ENCODE peak calls at places on chromosome 3, in six cellular contexts. T, Q, I, V, Y and J are unnamed samples.

GRCh38 chr3:29280675-29281264 is at the start of gene RBMS3:
- DNase-seq in Q (peak), V (peak), I (peak), T (peak), Y (peak), J (no peak)

GRCh38 chr3:109081746-109082510 is 36.0 kb downstream of the MORC1 start:
- DNase-seq in Q (peak), T (no peak), V (no peak), I (no peak), Y (peak), J (no peak)

GRCh38 chr3:197417451-197417850 is 119.0 kb upstream of the DLG1 start:
- DNase-seq in Q (no peak), I (no peak), Y (no peak), V (no peak), T (no peak), J (no peak)

GRCh38 chr3:108406661-108407206 is 103.7 kb downstream of the MYH15 start:
- DNase-seq in Y (peak), V (peak), T (peak), I (no peak), Q (peak), J (no peak)

GRCh38 chr3:117793684-117794304 is 1084.2 kb downstream of the TUSC7 start:
- DNase-seq in Q (no peak), V (no peak), T (no peak), I (no peak), Y (no peak), J (no peak)

GRCh38 chr3:159560214-159561004 is 428.2 kb upstream of the IL12A start:
- DNase-seq in I (no peak), Y (no peak), T (no peak), Q (no peak), V (no peak), J (no peak)

GRCh38 chr3:52277972-52278509 is 408 bp downstream of the WDR82 start:
- DNase-seq in Q (peak), I (peak), V (peak), Y (peak), T (peak), J (no peak)

GRCh38 chr3:11534011-11534782 is 109.5 kb downstream of the VGLL4 start:
- DNase-seq in Q (no peak), Y (no peak), I (no peak), V (no peak), T (peak), J (no peak)

GRCh38 chr3:140050977-140051957 is 116.3 kb downstream of the CLSTN2 start:
- DNase-seq in I (no peak), Q (no peak), V (no peak), Y (no peak), T (peak), J (no peak)

GRCh38 chr3:124854027-124854426 is 33.1 kb downstream of the ITGB5 start:
- DNase-seq in T (no peak), I (no peak), Q (no peak), Y (no peak), V (no peak), J (no peak)

GRCh38 chr3:14921034-14921616 is 26.3 kb upstream of the NR2C2 start:
- DNase-seq in T (peak), Q (peak), I (peak), V (peak), Y (peak), J (peak)

GRCh38 chr3:121481116-121481895 is 64.5 kb downstream of the POLQ start:
- DNase-seq in V (no peak), I (no peak), Y (no peak), Q (no peak), T (peak), J (no peak)

GRCh38 chr3:72655758-72656157 is 192.5 kb downstream of the SHQ1 start:
- DNase-seq in I (no peak), T (peak), V (no peak), Q (no peak), Y (no peak), J (no peak)

GRCh38 chr3:159635047-159635641 is 353.5 kb upstream of the IL12A start:
- DNase-seq in I (no peak), V (no peak), T (no peak), Q (no peak), Y (no peak), J (no peak)

GRCh38 chr3:28986922-28987321 is 293.9 kb upstream of the RBMS3 start:
- DNase-seq in T (no peak), Y (no peak), I (no peak), V (no peak), Q (no peak), J (no peak)

GRCh38 chr3:30628931-30629590 is 22.7 kb downstream of the TGFBR2 start:
- DNase-seq in I (no peak), Q (no peak), T (no peak), Y (no peak), V (no peak), J (no peak)

GRCh38 chr3:107458871-107459270 is 63.9 kb upstream of the BBX start:
- DNase-seq in Q (no peak), Y (no peak), I (no peak), T (peak), V (no peak), J (no peak)

GRCh38 chr3:169534439-169534838 is 129.1 kb downstream of the MECOM start:
- DNase-seq in Y (no peak), Q (no peak), T (no peak), V (no peak), I (no peak), J (no peak)

GRCh38 chr3:15382405-15382923 is 44.9 kb downstream of the METTL6 start:
- DNase-seq in V (no peak), Q (no peak), I (no peak), T (no peak), Y (no peak), J (no peak)

GRCh38 chr3:45412731-45413130 is 24.4 kb downstream of the LARS2 start:
- DNase-seq in T (no peak), Y (no peak), V (no peak), I (no peak), Q (no peak), J (no peak)

GRCh38 chr3:124607163-124607562 is 123.1 kb upstream of the UMPS start:
- DNase-seq in I (no peak), Y (no peak), T (no peak), Q (no peak), V (no peak), J (no peak)

GRCh38 chr3:48399387-48400172 is 27.6 kb downstream of the FBXW12 start:
- DNase-seq in Y (no peak), T (no peak), Q (no peak), I (no peak), V (no peak), J (no peak)

GRCh38 chr3:55688154-55688553 is 201.0 kb upstream of the WNT5A start:
- DNase-seq in V (no peak), Q (no peak), I (no peak), T (no peak), Y (no peak), J (no peak)

GRCh38 chr3:10299679-10300078 is 6.9 kb upstream of the GHRL start:
- DNase-seq in T (no peak), Y (no peak), I (no peak), V (no peak), Q (no peak), J (no peak)

GRCh38 chr3:38627956-38628355 is 21.5 kb downstream of the SCN5A start:
- DNase-seq in I (peak), T (peak), V (no peak), Q (peak), Y (no peak), J (no peak)

GRCh38 chr3:134242649-134243637 is 7.7 kb downstream of the RYK start:
- DNase-seq in T (no peak), Q (no peak), V (no peak), I (no peak), Y (no peak), J (no peak)

GRCh38 chr3:171357721-171358120 is 102.5 kb downstream of the TNIK start:
- DNase-seq in Q (peak), T (no peak), V (no peak), I (no peak), Y (no peak), J (no peak)

GRCh38 chr3:61617041-61617440 is 55.7 kb downstream of the PTPRG start:
- DNase-seq in T (no peak), Y (no peak), V (no peak), Q (no peak), I (no peak), J (no peak)

GRCh38 chr3:31976302-31976701 is 4.8 kb downstream of the OSBPL10 start:
- DNase-seq in Y (no peak), Q (no peak), T (no peak), V (no peak), I (no peak), J (no peak)